ENCODE peak calls at places on chromosomes 5 and 9, in eight cellular contexts. L is spleen, D is body of pancreas, E is A549, R is stomach, A is right lobe of liver, M is adrenal gland, G is heart left ventricle. Q is an unnamed sample. For H3K4me1, the result is how much of the 10 kb centered on the place peaks cover.

GRCh38 chr9:88196456-88196855 is 58.2 kb upstream of the SPATA31C2 start:
- DNase-seq in R (no peak), L (no peak), M (no peak), G (no peak), D (peak), A (no peak), E (no peak), Q (no peak)

GRCh38 chr9:95381243-95381642 is 63.7 kb upstream of the FANCC start:
- DNase-seq in R (no peak), E (no peak), M (no peak), L (no peak), D (no peak), G (no peak), A (no peak), Q (no peak)

GRCh38 chr5:73815631-73816030 is 189.6 kb downstream of the ARHGEF28 start:
- DNase-seq in G (no peak), D (no peak), E (no peak), R (no peak), L (no peak), M (no peak), A (no peak), Q (no peak)

GRCh38 chr9:116337015-116337414 is 183.4 kb downstream of the PAPPA start:
- DNase-seq in D (no peak), R (no peak), M (no peak), G (no peak), E (no peak), A (no peak), L (no peak), Q (no peak)

GRCh38 chr5:153147891-153148623 is 342.4 kb upstream of the GRIA1 start:
- DNase-seq in M (no peak), A (no peak), D (peak), G (peak), L (no peak), R (no peak), E (no peak), Q (no peak)

GRCh38 chr5:151820903-151821302 is 49.1 kb downstream of the G3BP1 start:
- DNase-seq in D (no peak), E (no peak), A (no peak), L (no peak), G (no peak), R (no peak), M (no peak), Q (no peak)

GRCh38 chr5:146107901-146108300 is 2.5 kb upstream of the PLAC8L1 start:
- DNase-seq in R (no peak), L (no peak), M (no peak), D (no peak), G (no peak), A (no peak), E (no peak), Q (no peak)

GRCh38 chr5:79499640-79500273 is 14.2 kb downstream of the HOMER1 start:
- DNase-seq in M (no peak), R (no peak), L (no peak), A (no peak), E (no peak), G (no peak), D (no peak), Q (no peak)

GRCh38 chr5:143775258-143775657 is 36.7 kb upstream of the HMHB1 start:
- DNase-seq in A (no peak), R (no peak), G (no peak), L (no peak), M (no peak), E (no peak), D (no peak), Q (no peak)

GRCh38 chr9:24391095-24391494 is 154.6 kb downstream of the IZUMO3 start:
- DNase-seq in L (no peak), M (no peak), A (no peak), G (no peak), E (no peak), R (no peak), D (no peak), Q (no peak)

GRCh38 chr9:27528886-27529315 is 713 bp downstream of the MOB3B start:
- DNase-seq in E (peak), D (peak), A (peak), M (peak), R (peak), L (peak), G (peak), Q (peak)

GRCh38 chr5:138282918-138283742 is 8.7 kb upstream of the GFRA3 start:
- DNase-seq in E (peak), R (peak), D (peak), M (peak), A (peak), G (peak), L (no peak), Q (no peak)

GRCh38 chr5:142894749-142895148 is 124.6 kb downstream of the ARHGAP26 start:
- DNase-seq in E (no peak), A (no peak), R (no peak), L (no peak), D (no peak), G (peak), M (no peak), Q (no peak)

GRCh38 chr5:172491481-172491880 is 37.2 kb upstream of the SH3PXD2B start:
- DNase-seq in A (no peak), E (no peak), D (no peak), R (no peak), G (no peak), L (no peak), M (peak), Q (no peak)

GRCh38 chr5:153796527-153796926 is 242.2 kb downstream of the FAM114A2 start:
- DNase-seq in D (no peak), L (no peak), R (no peak), E (no peak), M (no peak), G (no peak), A (no peak), Q (no peak)

GRCh38 chr9:127806871-127807270 is 4.2 kb downstream of the FPGS start:
- DNase-seq in E (no peak), M (no peak), L (no peak), G (no peak), D (no peak), A (no peak), R (no peak), Q (no peak)

GRCh38 chr9:68728731-68729130 is 23.7 kb downstream of the PIP5K1B start:
- DNase-seq in L (no peak), A (no peak), R (no peak), D (no peak), G (no peak), M (no peak), E (no peak), Q (no peak)

GRCh38 chr9:132507670-132508469 is 74.5 kb upstream of the BARHL1 start:
- DNase-seq in E (peak), R (peak), M (peak), A (peak), D (peak), G (peak), L (peak), Q (peak)

GRCh38 chr5:146006470-146006869 is 70.1 kb downstream of the SH3RF2 start:
- DNase-seq in R (no peak), D (no peak), M (no peak), L (no peak), E (no peak), G (no peak), A (no peak), Q (no peak)

GRCh38 chr5:136275601-136276000 is 82.6 kb upstream of the SMIM32 start:
- DNase-seq in L (no peak), D (no peak), E (no peak), G (no peak), R (no peak), M (no peak), A (no peak), Q (no peak)

GRCh38 chr9:105132006-105132405 is 112.4 kb upstream of the SLC44A1 start:
- DNase-seq in E (no peak), L (no peak), R (no peak), A (no peak), M (no peak), D (no peak), G (no peak), Q (no peak)

DNA sequence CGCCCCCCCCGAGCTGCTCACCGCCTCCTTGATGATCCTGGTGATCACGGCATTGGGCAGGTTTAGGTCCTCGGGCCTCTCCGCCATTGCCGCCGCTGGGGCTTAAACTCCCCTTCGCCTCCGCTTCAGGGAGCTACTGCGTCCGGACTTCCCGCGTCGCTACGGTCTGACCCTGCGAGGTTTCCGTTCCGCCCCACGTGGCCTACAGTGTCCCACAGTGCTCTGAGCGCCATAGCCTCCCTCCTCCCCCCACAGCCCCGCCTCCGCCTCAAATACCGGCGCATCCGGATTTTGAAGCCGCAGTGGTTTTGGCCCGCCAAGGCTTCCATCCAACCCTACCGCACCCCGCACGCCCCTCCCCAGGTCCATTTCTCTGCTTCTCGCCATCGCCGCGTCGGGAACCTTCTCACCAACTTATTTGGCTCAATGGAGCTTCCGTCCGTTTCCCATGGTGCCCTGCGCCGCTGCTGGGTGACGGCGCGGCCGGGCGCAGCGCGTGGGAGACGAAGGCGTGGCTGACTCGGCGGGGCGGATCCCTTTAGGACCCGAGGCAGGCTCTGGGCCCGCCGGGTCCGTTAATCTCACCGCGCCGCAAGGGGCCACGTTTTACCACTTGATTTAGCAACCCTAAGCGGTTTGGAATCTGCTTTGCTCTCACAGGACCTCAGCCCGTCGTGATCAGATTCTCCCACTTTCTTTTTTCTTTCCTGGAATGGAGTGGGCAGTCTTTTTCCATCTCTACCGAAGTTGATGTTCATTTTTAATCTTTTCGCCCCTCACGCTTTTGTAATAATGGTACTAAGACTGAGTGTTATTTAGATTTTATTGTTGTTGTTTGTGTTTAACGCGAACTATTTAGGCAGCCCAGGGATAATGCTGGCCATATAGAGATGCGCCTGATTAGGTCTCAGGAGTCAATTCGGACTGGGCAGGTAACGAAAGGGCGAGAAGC is at the start of the genes C9orf43 and POLE3:
- DNase-seq in R (peak), A (peak), M (peak), L (peak), D (peak), E (peak), G (peak), Q (peak)
- TF ChIP-seq POLR2A in R (peak), A (peak), M (peak), L (peak), D (peak), E (peak), G (no peak), Q (peak)

DNA sequence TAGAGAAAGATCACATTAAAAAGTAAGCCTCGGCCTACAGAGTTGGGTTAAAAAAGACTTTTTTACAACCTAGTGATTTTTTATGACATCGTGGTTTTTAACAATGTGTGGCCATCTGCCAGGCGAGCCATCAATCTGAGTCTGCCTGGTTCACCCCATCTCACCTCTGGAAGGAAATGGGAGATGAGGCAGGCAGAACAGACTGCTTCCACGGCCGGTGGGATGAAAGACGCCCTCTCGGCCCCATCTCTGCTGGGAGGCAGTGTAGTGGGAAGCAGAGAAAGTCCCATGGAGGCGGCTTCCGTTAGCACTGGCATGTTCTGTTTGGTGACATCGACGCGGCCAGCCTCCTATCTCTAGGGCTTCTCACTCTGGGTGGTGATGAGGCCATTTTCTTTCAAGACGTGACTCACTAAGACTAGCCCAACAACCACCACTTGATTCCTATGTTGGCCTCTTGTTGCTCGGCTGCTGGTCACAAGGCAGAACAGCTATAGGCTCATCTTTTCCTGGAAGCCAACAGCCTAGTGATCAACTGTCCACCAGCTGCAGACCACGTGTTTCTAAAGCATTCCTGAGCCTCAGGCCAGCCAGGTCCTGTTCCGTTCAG is 132.4 kb upstream of the OTULINL start:
- DNase-seq in M (no peak), G (peak), E (no peak), D (no peak), A (no peak), R (no peak), L (no peak), Q (no peak)
- H3K4me1 ChIP-seq in M (under half), G (under half), E (under half), D (under half), A (under half), R (under half), L (under half), Q (under half)

GRCh38 chr9:72538926-72539702 is 17.7 kb downstream of the TMC1 start:
- DNase-seq in E (no peak), L (no peak), M (no peak), R (no peak), G (no peak), D (no peak), A (no peak), Q (no peak)

GRCh38 chr9:72539824-72540347 is 18.5 kb downstream of the TMC1 start:
- DNase-seq in A (no peak), G (no peak), E (no peak), D (no peak), L (no peak), M (no peak), R (no peak), Q (no peak)

GRCh38 chr9:72542917-72543316 is 21.5 kb downstream of the TMC1 start:
- DNase-seq in L (no peak), D (no peak), M (no peak), R (no peak), G (no peak), E (no peak), A (no peak), Q (no peak)

GRCh38 chr9:72537671-72538070 is 16.3 kb downstream of the TMC1 start:
- DNase-seq in A (no peak), G (no peak), D (no peak), L (no peak), E (no peak), R (no peak), M (no peak), Q (no peak)

DNA sequence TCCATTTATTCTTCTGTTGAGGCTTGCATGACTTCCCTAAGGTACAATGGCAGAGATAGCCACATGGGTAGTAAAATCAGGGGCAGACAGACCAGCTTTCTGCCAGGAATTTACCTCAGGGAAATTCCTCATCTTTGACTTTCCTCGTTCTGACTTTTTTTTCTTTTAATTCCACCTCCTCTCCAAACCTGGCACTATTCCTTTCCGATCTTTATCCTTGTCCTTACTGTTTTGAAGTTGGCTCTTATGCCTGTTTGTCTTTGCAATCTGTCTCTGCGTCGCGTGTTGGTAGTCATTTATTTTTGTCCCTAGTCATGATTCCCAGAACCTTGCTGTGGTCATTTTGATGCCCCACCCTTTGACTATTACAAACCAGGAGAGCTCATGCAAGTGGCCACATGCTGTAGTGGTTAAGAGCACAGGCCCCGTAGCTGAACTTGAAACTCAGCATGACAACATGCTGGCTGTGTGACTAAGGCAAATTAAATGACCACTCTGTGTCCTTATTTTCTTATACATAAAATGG is 19.0 kb downstream of the TMC1 start:
- DNase-seq in D (peak), L (no peak), R (no peak), E (no peak), G (no peak), M (peak), A (no peak), Q (no peak)
- H3K4me3 ChIP-seq in D (no peak), L (no peak), R (no peak), E (no peak), G (no peak), M (no peak), A (no peak), Q (no peak)

DNA sequence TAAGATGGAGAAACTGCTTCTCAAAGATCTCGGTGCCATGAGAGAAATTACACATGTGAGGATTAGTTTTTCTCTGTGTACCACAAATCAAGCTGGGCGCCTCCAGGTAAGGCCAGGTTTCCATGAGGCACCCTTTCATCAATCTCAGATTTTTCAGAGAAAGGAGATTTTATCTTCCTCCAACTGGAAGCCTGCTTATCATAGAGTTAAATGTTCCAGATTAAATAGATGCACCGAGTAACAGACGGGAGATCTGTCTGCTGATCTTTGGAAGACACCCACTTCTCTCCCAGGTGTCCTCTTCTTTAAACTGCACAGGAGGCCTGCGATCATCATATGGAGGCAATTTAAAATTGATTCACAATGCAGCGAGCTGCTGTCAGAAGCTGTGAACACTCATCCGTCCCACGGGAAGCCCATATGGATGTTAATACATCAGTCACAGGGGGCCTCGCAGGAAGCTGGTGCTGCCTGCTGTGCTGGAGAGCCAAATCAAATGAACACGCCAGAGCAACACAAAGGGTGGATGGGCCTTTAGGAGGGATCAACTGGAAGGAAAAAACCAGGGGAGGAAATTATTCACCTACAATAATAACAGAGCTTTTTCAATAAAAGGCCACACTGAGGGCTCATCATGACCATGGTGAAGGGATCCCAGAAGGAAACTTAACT is 93.3 kb downstream of the TLE1 start:
- DNase-seq in G (no peak), R (no peak), E (no peak), M (no peak), L (no peak), D (no peak), A (no peak), Q (no peak)
- TF ChIP-seq POLR2A in G (no peak), R (no peak), E (no peak), M (no peak), L (no peak), D (no peak), A (no peak), Q (no peak)

GRCh38 chr5:119019431-119020348 is 31.3 kb upstream of the DTWD2 start:
- DNase-seq in R (no peak), L (no peak), D (no peak), G (no peak), E (no peak), M (no peak), A (no peak), Q (no peak)

GRCh38 chr5:119016125-119016774 is 27.9 kb upstream of the DTWD2 start:
- DNase-seq in R (no peak), M (no peak), E (no peak), D (no peak), G (no peak), A (no peak), L (peak), Q (peak)

GRCh38 chr5:119022017-119022745 is 33.8 kb upstream of the DTWD2 start:
- DNase-seq in A (no peak), L (peak), D (no peak), E (peak), M (no peak), R (no peak), G (no peak), Q (no peak)

GRCh38 chr5:119021333-119021732 is 33.0 kb upstream of the DTWD2 start:
- DNase-seq in L (no peak), D (no peak), G (no peak), A (no peak), R (no peak), M (no peak), E (no peak), Q (no peak)

DNA sequence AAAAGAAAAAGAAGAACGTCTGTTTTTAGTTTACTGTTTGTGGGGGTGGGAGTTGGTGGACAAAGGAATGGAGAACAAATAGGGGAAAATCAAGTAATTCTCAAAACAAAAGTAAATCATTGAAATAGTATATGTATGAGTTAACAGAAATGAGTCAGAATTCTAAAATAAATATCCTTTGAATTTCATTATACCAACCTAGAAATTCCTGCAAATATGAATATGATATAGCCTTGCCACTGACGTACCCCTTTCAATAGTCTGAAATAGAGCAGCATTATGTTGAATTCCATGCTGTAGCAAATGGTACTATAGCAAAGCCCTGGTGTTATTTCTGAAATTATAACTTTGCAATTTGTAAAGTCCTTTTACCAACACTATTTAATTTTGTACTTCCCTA is 29.7 kb upstream of the DTWD2 start:
- DNase-seq in M (no peak), A (no peak), R (no peak), L (no peak), G (no peak), E (no peak), D (no peak), Q (no peak)
- H3K4me1 ChIP-seq in M (under half), A (under half), R (under half), L (under half), G (under half), E (under half), D (under half), Q (under half)

GRCh38 chr5:93621340-93621872 is 38.4 kb downstream of the NR2F1 start:
- DNase-seq in E (peak), M (peak), G (peak), D (peak), A (peak), L (peak), R (peak), Q (peak)
- H3K4me3 ChIP-seq in E (peak), M (peak), G (peak), D (peak), A (peak), L (peak), R (peak), Q (peak)

Q was measured in Peyer's patch.